ENCODE peak calls at places on chromosomes 6 and 20, in nine cellular contexts. X is OCI-LY7, Z is HFF-Myc, P is AG04450, U is GM23338, H is LNCaP clone FGC, F is MM.1S, K is breast epithelium, A is ovary. G is an unnamed sample.

GRCh38 chr6:87700729-87701675 is 1.0 kb downstream of the AKIRIN2 start:
- DNase-seq in F (peak), U (peak), P (no peak), X (peak), H (no peak), K (no peak), Z (peak), A (peak), G (no peak)

GRCh38 chr6:85186546-85187170 is 263.2 kb upstream of the NT5E start:
- DNase-seq in F (no peak), A (no peak), U (no peak), Z (no peak), P (no peak), X (no peak), K (no peak), H (no peak), G (peak)

GRCh38 chr6:140915001-140915950 is 1217.4 kb upstream of the GJE1 start:
- DNase-seq in A (no peak), F (no peak), U (no peak), Z (no peak), K (no peak), P (no peak), X (no peak), H (no peak), G (no peak)

GRCh38 chr6:85449388-85449817 is 480 bp upstream of the NT5E start:
- DNase-seq in X (no peak), A (peak), F (peak), U (peak), P (peak), H (no peak), K (no peak), Z (no peak), G (peak)

GRCh38 chr6:36067374-36068011 is 39.9 kb downstream of the MAPK14 start:
- DNase-seq in X (no peak), Z (no peak), H (no peak), K (no peak), F (no peak), P (no peak), A (no peak), U (no peak), G (peak)

GRCh38 chr6:157648561-157648960 is 174.5 kb upstream of the SNX9 start:
- DNase-seq in F (no peak), X (no peak), U (no peak), Z (no peak), K (no peak), A (no peak), H (no peak), P (no peak), G (no peak)

GRCh38 chr20:31723282-31724078 is 812 bp upstream of the BCL2L1 start:
- DNase-seq in A (peak), H (peak), U (peak), Z (peak), X (peak), F (peak), P (peak), K (peak), G (peak)

GRCh38 chr6:16089232-16089843 is 39.5 kb upstream of the MYLIP start:
- DNase-seq in K (no peak), Z (no peak), X (no peak), A (no peak), F (no peak), H (no peak), P (no peak), U (no peak), G (no peak)

GRCh38 chr6:145051661-145052060 is 683.7 kb downstream of the EPM2A start:
- DNase-seq in Z (no peak), X (no peak), K (no peak), A (no peak), U (no peak), F (no peak), H (no peak), P (no peak), G (no peak)

GRCh38 chr20:23136893-23137745 is 51.0 kb upstream of the CD93 start:
- DNase-seq in X (no peak), H (no peak), P (no peak), K (no peak), Z (no peak), F (no peak), A (no peak), U (no peak), G (no peak)

GRCh38 chr6:93784794-93785757 is 365.7 kb upstream of the EPHA7 start:
- DNase-seq in U (no peak), P (no peak), F (no peak), X (no peak), Z (peak), K (no peak), A (no peak), H (no peak), G (no peak)

GRCh38 chr6:121201108-121201507 is 133.2 kb downstream of the TBC1D32 start:
- DNase-seq in K (no peak), Z (no peak), H (no peak), P (no peak), F (no peak), U (peak), A (no peak), X (no peak), G (no peak)

GRCh38 chr6:138923561-138923960 is 64.5 kb downstream of the REPS1 start:
- DNase-seq in Z (no peak), A (no peak), K (no peak), X (no peak), F (no peak), H (no peak), P (no peak), U (no peak), G (no peak)

GRCh38 chr6:51738614-51739013 is 348.8 kb downstream of the PKHD1 start:
- DNase-seq in A (no peak), P (no peak), Z (no peak), U (peak), F (no peak), K (no peak), X (no peak), H (no peak), G (no peak)

GRCh38 chr6:53065266-53066058 is at the start of gene FBXO9:
- DNase-seq in U (peak), H (no peak), F (peak), K (peak), Z (no peak), P (no peak), A (peak), X (peak), G (no peak)

GRCh38 chr6:161168281-161168891 is 105.5 kb downstream of the AGPAT4 start:
- DNase-seq in H (peak), Z (peak), U (peak), P (peak), A (no peak), X (no peak), F (no peak), K (no peak), G (peak)

GRCh38 chr20:61332016-61332975 is 80.2 kb downstream of the CDH4 start:
- DNase-seq in F (no peak), K (no peak), X (no peak), P (no peak), H (no peak), Z (no peak), U (no peak), A (no peak), G (no peak)

GRCh38 chr6:42142118-42142835 is at the start of gene C6orf132:
- DNase-seq in F (no peak), H (no peak), P (no peak), X (no peak), K (peak), Z (no peak), U (peak), A (no peak), G (no peak)

GRCh38 chr6:33432546-33432945 is 12.7 kb downstream of the SYNGAP1 start:
- DNase-seq in P (no peak), H (no peak), X (no peak), A (no peak), U (no peak), K (no peak), Z (no peak), F (no peak), G (no peak)

DNA sequence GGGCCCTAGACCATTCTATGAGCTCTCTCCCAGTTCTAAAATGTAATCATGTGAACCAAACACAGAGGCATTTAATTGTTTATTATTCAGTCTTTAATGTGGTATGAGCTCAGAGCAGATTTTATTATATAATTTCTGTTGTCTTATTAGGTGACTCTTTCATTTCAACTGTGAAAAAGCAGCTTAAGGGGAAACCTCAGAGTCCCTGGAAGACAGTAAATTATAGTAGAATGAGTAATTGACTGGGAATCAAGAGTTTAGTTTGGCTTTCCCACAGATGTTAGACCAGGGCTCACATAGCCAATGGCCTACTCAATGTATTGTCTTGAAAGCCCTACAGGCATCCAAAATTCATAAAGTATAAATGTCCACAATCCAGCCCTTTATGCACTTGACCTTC is 390.4 kb upstream of the SLC35B3 start:
- DNase-seq in Z (no peak), K (no peak), P (no peak), U (no peak), H (no peak), A (no peak), F (no peak), X (no peak), G (no peak)
- TF ChIP-seq CTCF in Z (no peak), K (no peak), P (no peak), U (no peak), H (no peak), A (no peak), F (no peak), X (no peak), G (no peak)

GRCh38 chr6:117373211-117373813 is 52.4 kb downstream of the ROS1 start:
- DNase-seq in F (no peak), U (no peak), H (no peak), Z (no peak), A (no peak), X (no peak), P (no peak), K (no peak), G (no peak)

GRCh38 chr6:117380298-117380697 is 45.4 kb downstream of the ROS1 start:
- DNase-seq in U (no peak), A (no peak), F (no peak), Z (no peak), P (no peak), K (no peak), H (no peak), X (no peak), G (no peak)

GRCh38 chr6:117371492-117371891 is 54.2 kb downstream of the ROS1 start:
- DNase-seq in H (no peak), P (no peak), X (no peak), Z (no peak), A (no peak), K (no peak), U (no peak), F (no peak), G (no peak)

DNA sequence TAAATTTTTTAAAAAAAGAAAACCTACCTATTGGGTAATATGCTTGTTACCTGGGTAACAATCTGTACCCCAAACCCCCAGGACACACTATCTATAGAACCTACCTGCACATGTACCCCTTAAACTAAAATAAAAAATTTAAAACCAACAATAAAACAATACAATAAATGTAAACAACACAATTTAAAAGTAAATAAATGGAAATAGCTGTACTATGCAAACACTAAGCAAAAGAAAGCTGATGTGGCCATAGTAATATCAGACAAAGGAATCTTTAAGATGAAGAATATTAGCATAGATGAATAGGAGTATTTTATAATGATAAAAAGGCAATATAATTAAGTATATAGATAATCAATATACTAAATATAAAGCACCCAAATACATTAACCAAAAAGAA is 50.3 kb downstream of the ROS1 start:
- DNase-seq in F (no peak), H (no peak), A (no peak), K (no peak), X (no peak), Z (no peak), U (no peak), P (no peak), G (no peak)
- H3K4me3 ChIP-seq in F (no peak), H (no peak), A (no peak), K (no peak), X (no peak), Z (no peak), U (no peak), P (no peak), G (no peak)

GRCh38 chr6:64665137-64665536 is 1029.5 kb downstream of the PHF3 start:
- DNase-seq in Z (no peak), A (no peak), F (no peak), H (no peak), X (no peak), K (no peak), P (no peak), U (no peak), G (no peak)

GRCh38 chr6:64664480-64664879 is 1028.9 kb downstream of the PHF3 start:
- DNase-seq in U (no peak), F (no peak), X (no peak), H (no peak), P (no peak), A (no peak), K (no peak), Z (no peak), G (no peak)
- TF ChIP-seq CTCF in U (no peak), F (no peak), X (no peak), H (no peak), P (no peak), A (no peak), K (no peak), Z (no peak), G (no peak)

GRCh38 chr6:158808442-158808833 is 10.7 kb downstream of the EZR start:
- DNase-seq in P (no peak), K (no peak), U (no peak), A (no peak), H (peak), F (no peak), X (peak), Z (no peak), G (no peak)

GRCh38 chr6:158807515-158808441 is 11.4 kb downstream of the EZR start:
- DNase-seq in K (no peak), U (peak), X (no peak), A (no peak), H (no peak), F (no peak), P (no peak), Z (no peak), G (no peak)

GRCh38 chr6:158808918-158809678 is 10.1 kb downstream of the EZR start:
- DNase-seq in U (no peak), F (no peak), P (no peak), A (no peak), Z (no peak), H (no peak), X (peak), K (no peak), G (no peak)

GRCh38 chr6:158803733-158804143 is 15.4 kb downstream of the EZR start:
- DNase-seq in X (peak), K (no peak), P (no peak), U (peak), F (peak), Z (no peak), A (no peak), H (peak), G (no peak)

DNA sequence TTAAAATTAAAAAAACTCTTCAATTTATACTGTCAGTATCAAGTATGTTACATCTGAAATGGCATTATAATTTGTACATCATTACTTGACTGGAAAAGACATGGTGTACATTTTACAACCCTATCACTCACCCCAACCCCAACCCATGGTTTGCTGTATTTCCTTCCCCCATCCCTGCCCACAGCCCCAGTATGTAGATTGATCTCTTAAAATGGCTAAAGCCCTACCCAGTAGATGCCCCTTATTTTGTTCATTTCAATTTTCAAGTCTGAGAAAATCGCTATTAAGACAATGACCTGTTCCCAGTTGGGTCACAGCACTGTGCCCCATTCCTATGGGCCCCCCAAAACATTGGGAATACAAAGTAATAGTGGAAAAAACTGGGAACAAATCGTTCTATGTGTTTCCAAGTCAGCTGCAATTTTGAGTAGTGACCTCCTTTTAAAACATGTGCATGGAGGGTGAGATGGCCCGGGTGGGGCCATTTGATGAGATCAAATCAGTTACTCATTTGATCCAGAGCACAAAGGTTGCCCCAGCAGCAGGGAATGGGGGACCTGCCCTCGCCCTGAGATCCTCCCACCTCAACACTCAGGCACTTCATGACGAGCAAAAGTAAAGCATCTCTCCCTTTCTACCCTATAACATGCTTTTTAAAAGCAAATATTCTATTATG is 13.3 kb downstream of the EZR start:
- DNase-seq in Z (no peak), P (no peak), A (no peak), U (no peak), F (no peak), H (no peak), K (no peak), X (no peak), G (no peak)
- H3K4me3 ChIP-seq in Z (no peak), P (no peak), A (no peak), U (no peak), F (no peak), H (no peak), K (no peak), X (peak), G (no peak)

G was measured in AG09309.